ENCODE peak calls at places on chromosomes 2 and 18, in four cellular contexts. B is lung microvascular endothelial cell; G is stimulated activated CD4-positive, alpha-beta T cell treated with anti-CD3 and anti-CD28 coated beads, Interleukin-2, amount 100 ng/mL, for 24 hours; L is ovary. S is an unnamed sample.

GRCh38 chr2:202064206-202064880 is 8.7 kb upstream of the KIAA2012 start:
- DNase-seq in B (peak; percentile 14), G (no peak), L (no peak), S (no peak)

GRCh38 chr2:142877265-142877756 is at the start of gene KYNU:
- DNase-seq in B (no peak), G (no peak), L (no peak), S (no peak)

GRCh38 chr2:57617327-57617726 is 429.3 kb upstream of the VRK2 start:
- DNase-seq in B (no peak), G (no peak), L (no peak), S (no peak)

GRCh38 chr2:194698012-194698411 is 959.0 kb upstream of the SLC39A10 start:
- DNase-seq in B (no peak), G (no peak), L (no peak), S (no peak)

GRCh38 chr2:152395132-152396024 is 60.4 kb downstream of the FMNL2 start:
- DNase-seq in B (no peak), G (no peak), L (no peak), S (no peak)

GRCh38 chr2:179044500-179044899 is 5.4 kb downstream of the CCDC141 start:
- DNase-seq in B (no peak), G (no peak), L (no peak), S (no peak)

GRCh38 chr2:73700661-73701447 is 36.3 kb downstream of the TPRKB start:
- DNase-seq in B (peak; percentile 62), G (no peak), L (no peak), S (no peak)

GRCh38 chr2:99488587-99488998 is 1.2 kb downstream of the REV1 start:
- DNase-seq in B (peak; percentile 54), G (no peak), L (no peak), S (no peak)

GRCh38 chr2:42369551-42370229 is 8.7 kb upstream of the COX7A2L start:
- DNase-seq in B (no peak), G (no peak), L (no peak), S (no peak)

GRCh38 chr2:181655519-181655918 is 1.4 kb downstream of the CERKL start:
- DNase-seq in B (no peak), G (no peak), L (no peak), S (no peak)

GRCh38 chr18:34330308-34330707 is 105.6 kb upstream of the NOL4 start:
- DNase-seq in B (no peak), G (no peak), L (no peak), S (no peak)

GRCh38 chr2:9480157-9480556 is 5.8 kb downstream of the IAH1 start:
- DNase-seq in B (no peak), G (no peak), L (no peak), S (no peak)

GRCh38 chr2:171160119-171160629 is 519 bp downstream of the TLK1 start:
- DNase-seq in B (peak; percentile 63), G (peak; percentile 75), L (peak; percentile 80), S (peak; percentile 63)

GRCh38 chr2:216829533-216829932 is 30.3 kb downstream of the TNP1 start:
- DNase-seq in B (peak; percentile 61), G (no peak), L (peak; percentile 77), S (no peak)

GRCh38 chr2:57881998-57882884 is 164.4 kb upstream of the VRK2 start:
- DNase-seq in B (peak; percentile 15), G (no peak), L (no peak), S (no peak)

GRCh38 chr2:100142393-100142792 is at the start of gene AFF3:
- DNase-seq in B (no peak), G (peak; percentile 64), L (no peak), S (no peak)

GRCh38 chr2:150997066-150997465 is 264.6 kb downstream of the RBM43 start:
- DNase-seq in B (no peak), G (no peak), L (no peak), S (no peak)

GRCh38 chr2:68653538-68653982 is 10.2 kb downstream of the PROKR1 start:
- DNase-seq in B (peak; percentile 91), G (peak; percentile 47), L (peak; percentile 42), S (no peak)

GRCh38 chr18:55256568-55257289 is 297.5 kb upstream of the CCDC68 start:
- DNase-seq in B (peak; percentile 21), G (no peak), L (no peak), S (no peak)